ENCODE peak calls at places on chromosomes 7 and 10, in six cellular contexts. Q is tibial nerve; S is nephron progenitor cell; M is Peyer's patch; H is H9; X is activated CD8-positive, alpha-beta T cell treated with anti-CD3 and anti-CD28 coated beads for 36 hours. V is an unnamed sample.

GRCh38 chr10:4294996-4295792 is 510.2 kb upstream of the KLF6 start:
- DNase-seq in M (no peak), H (no peak), S (no peak), Q (no peak), X (no peak), V (no peak)

GRCh38 chr7:3206771-3207191 is 94.3 kb upstream of the SDK1 start:
- DNase-seq in M (no peak), Q (no peak), H (no peak), S (no peak), X (no peak), V (no peak)

GRCh38 chr7:2203551-2204300 is 29.0 kb downstream of the MAD1L1 start:
- DNase-seq in Q (no peak), M (no peak), H (no peak), X (no peak), S (no peak), V (no peak)

GRCh38 chr7:114921636-114922150 is at the start of gene MDFIC:
- DNase-seq in M (peak; percentile 34), H (peak; percentile 59), S (peak; percentile 13), Q (peak; percentile 22), X (peak; percentile 30), V (no peak)

GRCh38 chr10:44925224-44925623 is 14.1 kb downstream of the TMEM72 start:
- DNase-seq in H (peak; percentile 89), S (peak; percentile 63), X (peak; percentile 43), M (no peak), Q (no peak), V (peak; percentile 77)

GRCh38 chr7:4712371-4713182 is 30.5 kb downstream of the FOXK1 start:
- DNase-seq in S (no peak), Q (no peak), X (peak; percentile 31), M (no peak), H (no peak), V (no peak)

GRCh38 chr7:149460493-149461330 is at the start of gene ZNF777:
- DNase-seq in M (peak; percentile 73), S (peak; percentile 74), X (peak; percentile 87), Q (peak; percentile 71), H (peak; percentile 80), V (peak; percentile 82)

GRCh38 chr10:28686835-28687682 is 9.7 kb downstream of the BAMBI start:
- DNase-seq in M (no peak), X (no peak), Q (no peak), S (no peak), H (no peak), V (no peak)

GRCh38 chr7:117750612-117751563 is 122.4 kb downstream of the CTTNBP2 start:
- DNase-seq in S (no peak), Q (no peak), H (no peak), M (no peak), X (no peak), V (no peak)

GRCh38 chr10:124384591-124385190 is 34.0 kb downstream of the OAT start:
- DNase-seq in H (no peak), Q (no peak), M (no peak), X (no peak), S (no peak), V (no peak)

GRCh38 chr10:113310317-113310716 is 242.5 kb upstream of the HABP2 start:
- DNase-seq in S (no peak), Q (no peak), H (no peak), X (no peak), M (no peak), V (no peak)

GRCh38 chr7:70506463-70506862 is 625.5 kb upstream of the GALNT17 start:
- DNase-seq in M (no peak), X (peak; percentile 20), Q (no peak), S (peak; percentile 61), H (peak; percentile 68), V (peak; percentile 77)

GRCh38 chr10:3780056-3780765 is 4.8 kb downstream of the KLF6 start:
- DNase-seq in M (no peak), Q (no peak), X (no peak), S (no peak), H (peak; percentile 23), V (no peak)

GRCh38 chr10:8365935-8366911 is 311.7 kb downstream of the GATA3 start:
- DNase-seq in M (no peak), Q (no peak), S (no peak), X (peak; percentile 73), H (no peak), V (no peak)

GRCh38 chr10:100913470-100913865 is 705 bp downstream of the SLF2 start:
- DNase-seq in Q (no peak), S (no peak), M (no peak), X (no peak), H (no peak), V (no peak)

DNA sequence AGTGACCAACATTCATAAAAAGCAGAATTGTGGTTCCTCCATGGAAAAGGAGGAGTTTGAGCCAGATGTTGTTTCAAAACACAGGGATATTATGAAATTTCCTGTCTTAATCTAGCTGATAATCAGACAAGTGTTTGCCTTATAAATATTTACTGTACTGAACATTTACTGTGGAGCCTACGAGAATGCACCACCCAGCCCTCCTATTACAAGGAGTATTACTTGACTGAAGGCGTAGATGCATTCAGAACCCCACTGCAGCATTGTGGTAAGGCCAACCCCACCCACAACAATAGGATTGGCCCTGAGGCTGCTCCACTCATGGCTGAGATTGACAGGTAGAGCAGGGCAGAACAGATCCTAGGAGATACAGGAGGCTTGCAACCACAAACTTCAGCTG is 118.9 kb downstream of the AKR1D1 start:
- DNase-seq in Q (no peak), X (no peak), M (no peak), H (no peak), S (no peak), V (no peak)
- TF ChIP-seq CTCF in Q (no peak), X (no peak), M (no peak), H (no peak), S (no peak), V (no peak)

GRCh38 chr10:79178070-79178576 is 109.4 kb downstream of the ZMIZ1 start:
- DNase-seq in X (no peak), S (no peak), M (no peak), Q (no peak), H (no peak), V (no peak)

GRCh38 chr10:79178614-79179403 is 110.0 kb downstream of the ZMIZ1 start:
- DNase-seq in X (no peak), Q (no peak), M (no peak), H (no peak), S (peak; percentile 58), V (peak; percentile 54)

GRCh38 chr10:79180619-79181221 is 112.0 kb downstream of the ZMIZ1 start:
- DNase-seq in M (no peak), Q (no peak), S (no peak), X (no peak), H (no peak), V (no peak)

GRCh38 chr10:79181227-79181626 is 112.5 kb downstream of the ZMIZ1 start:
- DNase-seq in M (no peak), Q (no peak), S (no peak), X (no peak), H (no peak), V (no peak)

DNA sequence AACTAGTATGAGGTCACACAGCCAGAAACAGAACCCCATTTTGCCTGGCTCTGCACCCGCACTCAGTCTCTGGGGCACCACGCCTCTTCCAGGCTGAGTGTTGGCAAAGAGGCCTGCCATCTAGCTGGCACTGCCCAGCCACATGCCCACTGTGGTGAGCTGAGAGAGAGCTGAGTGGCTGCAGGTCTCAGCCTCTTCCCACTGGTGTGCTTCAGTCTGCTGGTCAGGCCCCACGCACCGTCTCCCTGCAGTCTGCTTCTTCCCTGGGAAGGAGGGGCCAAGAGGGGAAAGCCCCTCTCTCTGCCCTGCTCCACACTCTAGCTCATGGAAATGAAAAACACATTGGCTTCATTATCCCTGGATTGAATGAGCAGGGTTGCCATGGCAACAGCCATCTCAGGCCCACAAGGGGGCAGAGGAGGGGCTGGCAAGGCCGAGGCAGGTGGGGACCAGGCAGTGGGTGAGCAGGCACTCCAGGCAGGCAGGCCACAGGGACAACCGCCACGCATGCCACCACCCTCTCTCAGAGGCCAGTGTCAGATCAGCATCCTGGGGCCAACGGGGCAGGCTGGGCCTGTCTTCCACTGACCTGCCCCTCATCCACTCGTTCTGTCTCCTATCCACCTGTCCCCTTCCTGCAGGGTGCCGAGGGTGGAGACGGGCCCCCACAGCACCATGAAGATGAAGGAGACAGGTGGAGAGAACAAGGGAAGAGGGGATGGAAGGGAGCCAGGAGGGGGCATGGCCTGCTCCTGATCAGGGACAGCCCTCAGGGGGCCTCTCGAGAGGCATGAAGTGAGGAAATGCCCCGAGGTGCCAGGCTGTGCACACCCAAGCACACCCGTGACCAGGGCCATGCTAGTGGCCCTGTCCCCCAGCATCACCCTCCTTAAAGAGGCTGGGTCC is 110.9 kb downstream of the ZMIZ1 start:
- DNase-seq in Q (no peak), M (no peak), H (peak; percentile 58), S (peak; percentile 61), X (no peak), V (peak; percentile 64)
- TF ChIP-seq CTCF in Q (no peak), M (no peak), H (peak; percentile 30), S (no peak), X (no peak), V (no peak)

GRCh38 chr7:76509931-76510877 is at the start of gene UPK3B:
- DNase-seq in Q (no peak), S (no peak), H (peak; percentile 73), M (no peak), X (no peak), V (peak; percentile 57)

GRCh38 chr7:76515999-76516443 is 5.7 kb downstream of the UPK3B start:
- DNase-seq in S (no peak), Q (peak; percentile 66), H (no peak), M (no peak), X (peak; percentile 62), V (peak; percentile 84)

GRCh38 chr7:76513817-76514799 is 3.8 kb downstream of the UPK3B start:
- DNase-seq in Q (no peak), S (no peak), X (no peak), H (peak; percentile 21), M (no peak), V (no peak)

GRCh38 chr7:76514926-76515325 is 4.6 kb downstream of the UPK3B start:
- DNase-seq in Q (no peak), X (no peak), H (peak; percentile 20), S (no peak), M (no peak), V (peak; percentile 52)

GRCh38 chr7:76512941-76513816 is 2.8 kb downstream of the UPK3B start:
- DNase-seq in S (peak; percentile 48), Q (no peak), H (peak; percentile 76), X (no peak), M (no peak), V (peak; percentile 64)
- TF ChIP-seq CTCF in S (peak; percentile 43), Q (no peak), H (peak; percentile 64), X (no peak), M (peak; percentile 29), V (peak; percentile 68)

GRCh38 chr7:158587425-158588084 is at the start of gene PTPRN2:
- DNase-seq in Q (peak; percentile 17), S (peak; percentile 86), H (peak; percentile 66), X (peak; percentile 55), M (no peak), V (peak; percentile 84)
- TF ChIP-seq CTCF in Q (no peak), S (no peak), H (no peak), X (no peak), M (no peak), V (no peak)

GRCh38 chr10:6386960-6387359 is 184.2 kb downstream of the PFKFB3 start:
- DNase-seq in X (no peak), Q (no peak), M (no peak), H (no peak), S (no peak), V (no peak)
- TF ChIP-seq CTCF in X (no peak), Q (no peak), M (no peak), H (no peak), S (no peak), V (no peak)

DNA sequence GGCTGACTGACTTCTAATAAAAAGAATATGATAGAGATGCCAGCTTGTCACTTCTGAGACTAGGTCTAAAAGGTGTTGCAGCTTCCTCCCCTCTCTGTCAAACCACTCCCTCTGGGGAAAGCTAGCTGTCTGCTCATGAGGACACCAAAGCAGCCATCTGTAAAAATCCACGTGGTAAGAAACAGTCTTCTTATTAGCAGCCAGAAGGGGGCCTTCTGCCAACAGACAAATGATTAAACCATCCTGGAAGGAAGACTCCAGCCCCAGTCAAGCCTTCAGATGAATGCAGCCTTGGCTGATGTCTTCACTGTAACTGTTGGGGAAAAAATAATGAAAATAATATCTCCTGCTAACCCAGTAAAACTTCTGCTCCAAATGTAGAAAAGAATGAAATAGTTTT is 41.9 kb upstream of the DAGLB start:
- DNase-seq in Q (no peak), H (no peak), M (no peak), S (no peak), X (no peak), V (no peak)
- TF ChIP-seq CTCF in Q (no peak), H (peak; percentile 42), M (no peak), S (no peak), X (no peak), V (no peak)